ENCODE peak calls at places on chromosomes 11 and 22, in seven cellular contexts. T, H, F, R, E, D and L are unnamed samples.

GRCh38 chr11:45815747-45816146 is 10.8 kb downstream of the SLC35C1 start:
- DNase-seq in T (no peak), H (no peak), F (no peak), R (peak), E (peak), D (peak), L (no peak)

GRCh38 chr11:1158681-1159525 is 1.1 kb downstream of the MUC5AC start:
- DNase-seq in T (no peak), H (peak), F (no peak), R (no peak), E (no peak), D (no peak), L (no peak)

GRCh38 chr11:82901165-82901938 is at the start of gene DDIAS:
- DNase-seq in T (peak), H (peak), F (peak), R (peak), E (peak), D (peak), L (peak)

GRCh38 chr11:134674974-134675373 is 262.9 kb upstream of the B3GAT1 start:
- DNase-seq in T (no peak), H (no peak), F (no peak), R (no peak), E (no peak), D (no peak), L (no peak)

GRCh38 chr11:128417607-128418324 is 169.6 kb downstream of the ETS1 start:
- DNase-seq in T (no peak), H (no peak), F (no peak), R (peak), E (no peak), D (no peak), L (no peak)

GRCh38 chr11:127998421-127998820 is 588.9 kb downstream of the ETS1 start:
- DNase-seq in T (no peak), H (no peak), F (no peak), R (no peak), E (no peak), D (peak), L (no peak)

GRCh38 chr11:61011950-61012830 is 40.7 kb downstream of the CD6 start:
- DNase-seq in T (no peak), H (no peak), F (no peak), R (peak), E (no peak), D (no peak), L (no peak)

GRCh38 chr22:38700789-38701628 is at the start of gene JOSD1:
- DNase-seq in T (peak), H (peak), F (peak), R (peak), E (peak), D (peak), L (peak)

GRCh38 chr22:36147196-36147788 is 13.3 kb downstream of the APOL3 start:
- DNase-seq in T (no peak), H (no peak), F (no peak), R (no peak), E (no peak), D (no peak), L (no peak)

GRCh38 chr22:29798318-29798717 is 31.1 kb downstream of the UQCR10 start:
- DNase-seq in T (no peak), H (no peak), F (no peak), R (peak), E (peak), D (no peak), L (no peak)

GRCh38 chr11:110903830-110904229 is 191.6 kb upstream of the ARHGAP20 start:
- DNase-seq in T (no peak), H (no peak), F (no peak), R (no peak), E (no peak), D (no peak), L (no peak)

GRCh38 chr22:18060646-18061620 is 16.9 kb upstream of the PEX26 start:
- DNase-seq in T (no peak), H (peak), F (no peak), R (peak), E (no peak), D (no peak), L (no peak)

GRCh38 chr11:134951305-134951700 is 539.3 kb upstream of the B3GAT1 start:
- DNase-seq in T (no peak), H (no peak), F (no peak), R (peak), E (peak), D (no peak), L (no peak)

GRCh38 chr11:114256898-114257286 is 39.3 kb upstream of the NNMT start:
- DNase-seq in T (no peak), H (no peak), F (no peak), R (no peak), E (no peak), D (no peak), L (no peak)

GRCh38 chr11:68012843-68013610 is 2.9 kb downstream of the ALDH3B1 start:
- DNase-seq in T (no peak), H (peak), F (no peak), R (peak), E (peak), D (peak), L (no peak)

GRCh38 chr11:113934797-113935196 is 30.2 kb downstream of the HTR3B start:
- DNase-seq in T (no peak), H (no peak), F (no peak), R (no peak), E (no peak), D (no peak), L (no peak)